ENCODE peak calls at places on chromosomes 4 and X, in four cellular contexts. One of them, this sample, is unnamed.

GRCh38 chr4:120454788-120455187 is 388.1 kb upstream of the MAD2L1 start:
- DNase-seq in GM12878: no peak
- DNase-seq in HCT116: no peak
- DNase-seq in K562: no peak
- DNase-seq in this sample: no peak

GRCh38 chr4:121697626-121698025 is 846 bp upstream of the ANXA5 start:
- DNase-seq in HCT116: no peak
- DNase-seq in GM12878: no peak
- DNase-seq in K562: no peak
- DNase-seq in this sample: no peak

GRCh38 chr4:1458581-1458980 is 52.3 kb upstream of the NKX1-1 start:
- DNase-seq in HCT116: no peak
- DNase-seq in GM12878: no peak
- DNase-seq in K562: no peak
- DNase-seq in this sample: no peak

GRCh38 chr4:94759767-94760211 is 2.0 kb downstream of the BMPR1B start:
- DNase-seq in HCT116: no peak
- DNase-seq in GM12878: no peak
- DNase-seq in K562: no peak
- DNase-seq in this sample: no peak

GRCh38 chr4:99640676-99641075 is 17.0 kb downstream of the C4orf54 start:
- DNase-seq in HCT116: no peak
- DNase-seq in K562: no peak
- DNase-seq in GM12878: no peak
- DNase-seq in this sample: no peak

GRCh38 chrX:48083212-48083611 is 11.8 kb upstream of the ZNF630 start:
- DNase-seq in K562: peak
- DNase-seq in HCT116: peak
- DNase-seq in GM12878: no peak
- DNase-seq in this sample: peak

GRCh38 chrX:53594354-53594753 is 92.2 kb downstream of the HUWE1 start:
- DNase-seq in K562: no peak
- DNase-seq in GM12878: no peak
- DNase-seq in HCT116: no peak
- DNase-seq in this sample: no peak

GRCh38 chr4:171622729-171623128 is 190.5 kb upstream of the GALNTL6 start:
- DNase-seq in GM12878: no peak
- DNase-seq in HCT116: no peak
- DNase-seq in K562: no peak
- DNase-seq in this sample: no peak

GRCh38 chr4:55169352-55169959 is 44.1 kb upstream of the KDR start:
- DNase-seq in K562: peak
- DNase-seq in HCT116: no peak
- DNase-seq in GM12878: no peak
- DNase-seq in this sample: no peak

GRCh38 chrX:9164535-9165425 is 130.9 kb upstream of the FAM9B start:
- DNase-seq in K562: no peak
- DNase-seq in GM12878: no peak
- DNase-seq in HCT116: no peak
- DNase-seq in this sample: no peak

GRCh38 chr4:26713563-26714145 is 129.8 kb downstream of the TBC1D19 start:
- DNase-seq in GM12878: no peak
- DNase-seq in HCT116: no peak
- DNase-seq in K562: no peak
- DNase-seq in this sample: no peak

GRCh38 chr4:124997907-124998306 is 285.4 kb upstream of the ANKRD50 start:
- DNase-seq in GM12878: no peak
- DNase-seq in K562: no peak
- DNase-seq in HCT116: no peak
- DNase-seq in this sample: no peak

GRCh38 chr4:78293841-78294301 is 236.7 kb downstream of the FRAS1 start:
- DNase-seq in HCT116: no peak
- DNase-seq in K562: no peak
- DNase-seq in GM12878: no peak
- DNase-seq in this sample: no peak

GRCh38 chrX:10217218-10217617 is 60.4 kb downstream of the CLCN4 start:
- DNase-seq in GM12878: no peak
- DNase-seq in K562: peak
- DNase-seq in HCT116: no peak
- DNase-seq in this sample: no peak

GRCh38 chrX:69282893-69283690 is 117.8 kb upstream of the PJA1 start:
- DNase-seq in HCT116: no peak
- DNase-seq in K562: peak
- DNase-seq in GM12878: no peak
- DNase-seq in this sample: no peak

GRCh38 chr4:12897954-12898353 is 586.2 kb downstream of the RAB28 start:
- DNase-seq in GM12878: no peak
- DNase-seq in HCT116: no peak
- DNase-seq in K562: no peak
- DNase-seq in this sample: no peak

GRCh38 chr4:153419673-153420278 is 46.4 kb upstream of the TMEM131L start:
- DNase-seq in HCT116: no peak
- DNase-seq in K562: no peak
- DNase-seq in GM12878: no peak
- DNase-seq in this sample: no peak

GRCh38 chr4:177386416-177386815 is 55.8 kb downstream of the AGA start:
- DNase-seq in HCT116: no peak
- DNase-seq in K562: no peak
- DNase-seq in GM12878: no peak
- DNase-seq in this sample: no peak

DNA sequence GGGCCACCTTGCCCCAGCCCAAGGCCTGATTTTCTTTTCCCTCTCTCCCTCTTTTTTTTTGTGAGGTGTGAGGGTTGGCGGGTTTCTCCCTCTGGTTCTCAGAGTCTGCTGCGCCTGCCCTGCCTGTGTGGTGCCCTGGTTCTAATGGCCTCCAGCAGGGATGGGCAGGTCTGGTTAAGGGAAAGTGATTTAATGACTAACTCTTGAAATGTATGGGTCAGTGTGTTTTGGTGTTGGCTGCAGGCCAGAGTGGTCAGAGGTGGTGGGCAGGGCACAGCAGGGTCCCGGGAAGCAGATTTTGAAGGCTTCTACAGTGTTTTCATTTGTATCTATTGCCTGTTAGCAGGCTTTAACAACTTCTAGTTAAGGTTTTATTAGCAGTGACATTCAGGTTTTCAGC is 39.0 kb downstream of the JADE1 start:
- DNase-seq in K562: no peak
- DNase-seq in GM12878: no peak
- DNase-seq in HCT116: no peak
- DNase-seq in this sample: no peak
- TF ChIP-seq EGR1 in K562: no peak
- TF ChIP-seq EGR1 in GM12878: no peak
- TF ChIP-seq EGR1 in HCT116: no peak
- TF ChIP-seq EGR1 in this sample: no peak

DNA sequence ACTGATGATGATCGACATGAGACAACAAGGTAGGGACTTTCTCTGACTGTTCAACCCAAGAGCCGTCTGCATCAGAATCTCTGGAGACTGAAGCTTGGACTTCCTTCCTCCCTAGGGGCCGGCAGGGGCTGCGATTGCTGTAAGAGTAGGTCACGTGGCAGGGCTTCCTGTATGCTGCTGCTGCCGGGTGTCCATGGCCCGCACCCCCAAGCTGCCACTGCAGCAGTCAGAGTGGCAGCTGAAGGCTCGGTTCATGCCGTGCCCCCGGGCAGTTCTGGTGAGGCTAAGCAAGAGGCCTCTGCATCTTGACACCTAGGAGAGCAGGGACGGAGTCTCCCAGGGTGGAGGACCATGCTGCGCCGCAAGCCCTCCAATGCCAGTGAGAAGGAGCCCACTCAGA is at the start of gene SASH3:
- DNase-seq in HCT116: no peak
- DNase-seq in GM12878: no peak
- DNase-seq in K562: no peak
- DNase-seq in this sample: no peak
- TF ChIP-seq EGR1 in HCT116: no peak
- TF ChIP-seq EGR1 in GM12878: no peak
- TF ChIP-seq EGR1 in K562: no peak
- TF ChIP-seq EGR1 in this sample: no peak

DNA sequence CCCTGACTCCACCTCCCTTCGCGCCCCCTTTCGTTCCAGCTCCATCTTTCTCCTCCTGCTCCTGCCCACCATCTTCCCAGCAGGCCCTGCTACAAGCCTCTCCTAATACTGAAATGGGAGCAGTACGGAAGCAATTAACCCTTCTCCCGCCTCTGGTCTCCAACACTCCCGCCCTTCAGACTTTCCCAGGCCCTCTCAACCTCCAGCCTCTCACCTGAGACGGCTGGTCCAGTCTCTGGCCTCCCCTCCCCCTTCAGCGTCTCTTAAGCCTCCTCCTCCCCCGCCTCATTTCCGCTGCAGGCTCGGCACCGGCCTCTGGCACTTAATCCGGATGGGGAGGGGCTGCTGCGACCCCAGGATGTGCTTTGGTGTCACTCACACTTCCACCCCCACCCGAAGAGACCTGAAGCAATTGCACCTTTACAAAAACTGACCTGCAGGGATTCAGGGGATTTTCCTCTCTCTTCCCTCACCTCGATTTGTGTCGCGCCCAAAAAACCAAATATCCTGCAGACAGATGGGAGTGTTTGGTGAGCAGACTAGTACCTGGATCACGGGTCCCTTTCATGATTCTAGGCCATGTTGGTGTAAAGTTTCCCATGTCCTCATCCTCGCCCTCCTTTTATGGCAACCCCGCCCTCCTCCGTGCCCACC is 657 bp downstream of the TCEAL8 start:
- DNase-seq in GM12878: peak
- DNase-seq in K562: peak
- DNase-seq in HCT116: peak
- DNase-seq in this sample: peak
- TF ChIP-seq EGR1 in GM12878: no peak
- TF ChIP-seq EGR1 in K562: peak
- TF ChIP-seq EGR1 in HCT116: peak
- TF ChIP-seq EGR1 in this sample: no peak

GRCh38 chr4:114263233-114263632 is 283.8 kb upstream of the ARSJ start:
- DNase-seq in HCT116: no peak
- DNase-seq in K562: no peak
- DNase-seq in GM12878: no peak
- DNase-seq in this sample: no peak

GRCh38 chr4:114264877-114265291 is 285.4 kb upstream of the ARSJ start:
- DNase-seq in HCT116: peak
- DNase-seq in GM12878: no peak
- DNase-seq in K562: no peak
- DNase-seq in this sample: no peak

GRCh38 chr4:114264452-114264851 is 285.0 kb upstream of the ARSJ start:
- DNase-seq in K562: no peak
- DNase-seq in GM12878: no peak
- DNase-seq in HCT116: no peak
- DNase-seq in this sample: no peak

GRCh38 chr4:114267976-114268375 is 288.5 kb upstream of the ARSJ start:
- DNase-seq in K562: no peak
- DNase-seq in HCT116: no peak
- DNase-seq in GM12878: no peak
- DNase-seq in this sample: no peak

GRCh38 chr4:114265342-114265741 is 285.9 kb upstream of the ARSJ start:
- DNase-seq in K562: no peak
- DNase-seq in HCT116: no peak
- DNase-seq in GM12878: no peak
- DNase-seq in this sample: no peak
- TF ChIP-seq EGR1 in K562: no peak
- TF ChIP-seq EGR1 in HCT116: no peak
- TF ChIP-seq EGR1 in GM12878: no peak
- TF ChIP-seq EGR1 in this sample: no peak

GRCh38 chrX:19627081-19627480 is 111.8 kb upstream of the MAP3K15 start:
- DNase-seq in HCT116: no peak
- DNase-seq in GM12878: no peak
- DNase-seq in K562: no peak
- DNase-seq in this sample: no peak
- TF ChIP-seq EGR1 in HCT116: no peak
- TF ChIP-seq EGR1 in GM12878: no peak
- TF ChIP-seq EGR1 in K562: no peak
- TF ChIP-seq EGR1 in this sample: no peak

This sample was measured in H1.